ENCODE peak calls at places on chromosomes 13 and 19, in seven cellular contexts. E, G, Z, S, V, Y and U are unnamed samples.
A peak's percentile ranks its signal among the peaks of the same experiment; 100 is the strongest.

GRCh38 chr19:49340865-49341718 is 5.9 kb downstream of the CD37 start:
- DNase-seq in E (no peak), G (no peak), Y (no peak), V (no peak), Z (no peak), S (no peak), U (no peak)

GRCh38 chr13:113784645-113785024 is 25.6 kb downstream of the TMEM255B start:
- DNase-seq in E (no peak), S (no peak), G (no peak), Z (no peak), Y (no peak), V (no peak), U (no peak)

GRCh38 chr19:44949550-44949949 is 3.7 kb downstream of the APOC2 start:
- DNase-seq in Y (no peak), S (no peak), Z (no peak), V (no peak), E (no peak), G (no peak), U (no peak)

GRCh38 chr13:37306778-37307544 is 201.5 kb upstream of the CSNK1A1L start:
- DNase-seq in V (no peak), Y (no peak), G (no peak), S (no peak), E (no peak), Z (no peak), U (no peak)

GRCh38 chr19:40584007-40584406 is 7.3 kb downstream of the SHKBP1 start:
- DNase-seq in S (peak; percentile 31), G (no peak), Z (no peak), V (no peak), E (no peak), Y (no peak), U (no peak)

GRCh38 chr19:14149011-14149410 is 12.6 kb upstream of the ASF1B start:
- DNase-seq in S (no peak), Y (no peak), E (no peak), Z (no peak), G (no peak), V (no peak), U (no peak)

GRCh38 chr13:99299545-99300341 is 7.5 kb downstream of the GPR183 start:
- DNase-seq in Y (no peak), S (no peak), Z (no peak), V (no peak), E (no peak), G (no peak), U (no peak)

GRCh38 chr13:74036373-74036772 is 97.8 kb downstream of the KLF12 start:
- DNase-seq in Z (peak; percentile 27), S (no peak), G (no peak), E (no peak), V (no peak), Y (no peak), U (peak; percentile 90)

GRCh38 chr19:51341066-51341465 is 873 bp downstream of the VSIG10L start:
- DNase-seq in S (no peak), E (no peak), Z (no peak), V (no peak), Y (no peak), G (no peak), U (no peak)

GRCh38 chr19:58366576-58367430 is 4.3 kb upstream of the ZNF497 start:
- DNase-seq in E (no peak), V (no peak), G (no peak), S (peak; percentile 31), Z (no peak), Y (no peak), U (no peak)

GRCh38 chr19:16702123-16702522 is 17.5 kb upstream of the NWD1 start:
- DNase-seq in Y (no peak), E (no peak), S (peak; percentile 48), Z (no peak), V (no peak), G (peak; percentile 10), U (no peak)

GRCh38 chr19:28943651-28944050 is 269.3 kb downstream of the UQCRFS1 start:
- DNase-seq in S (no peak), E (peak; percentile 44), V (no peak), Z (no peak), G (no peak), Y (no peak), U (no peak)

GRCh38 chr19:28941833-28942232 is 271.1 kb downstream of the UQCRFS1 start:
- DNase-seq in E (no peak), G (no peak), Y (no peak), S (no peak), V (no peak), Z (no peak), U (no peak)

DNA sequence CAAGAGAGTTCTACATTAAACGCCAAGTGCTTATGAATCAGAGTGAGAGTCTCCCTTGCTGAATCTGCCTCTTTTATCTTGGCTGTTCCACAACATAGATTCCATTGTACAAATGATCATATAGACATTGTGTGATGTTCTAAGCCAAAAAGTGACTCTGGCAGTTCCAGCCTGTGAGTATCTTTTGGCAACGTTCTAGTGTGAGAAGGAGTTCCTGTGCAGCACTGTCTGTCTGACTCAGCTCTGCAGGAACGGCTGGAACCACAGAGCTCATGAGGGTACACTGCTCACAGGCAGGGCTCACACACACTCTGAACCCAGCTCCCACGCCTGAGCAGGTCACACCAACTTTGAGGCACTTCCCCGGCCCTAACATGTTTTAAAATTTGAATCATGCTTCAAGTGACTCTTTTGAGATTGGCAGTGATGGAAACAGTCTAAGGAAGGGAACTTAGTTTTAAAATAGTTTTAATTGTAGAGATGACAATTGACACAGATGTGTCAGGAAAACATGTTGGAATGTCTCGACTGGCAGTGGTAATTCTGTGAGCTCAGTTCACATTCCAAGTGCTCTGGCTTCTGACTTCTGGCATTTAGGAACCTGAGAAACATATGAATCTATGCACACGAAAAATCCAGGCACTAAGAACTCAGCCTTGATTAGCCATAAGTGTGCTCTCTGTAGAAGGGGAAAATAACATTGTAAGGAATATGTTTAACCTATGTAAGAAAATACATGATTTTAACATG is 272.0 kb downstream of the UQCRFS1 start:
- DNase-seq in S (no peak), G (no peak), Z (no peak), Y (no peak), V (no peak), E (no peak), U (no peak)
- TF ChIP-seq JUND in S (no peak), G (no peak), Z (no peak), Y (no peak), V (no peak), E (no peak), U (no peak)

GRCh38 chr13:72527333-72527732 is 200.1 kb downstream of the MZT1 start:
- DNase-seq in S (no peak), G (peak; percentile 15), Y (no peak), E (no peak), Z (peak; percentile 9), V (no peak), U (no peak)

GRCh38 chr13:72535076-72535475 is 192.4 kb downstream of the MZT1 start:
- DNase-seq in G (no peak), E (no peak), Y (no peak), Z (no peak), S (no peak), V (no peak), U (no peak)

DNA sequence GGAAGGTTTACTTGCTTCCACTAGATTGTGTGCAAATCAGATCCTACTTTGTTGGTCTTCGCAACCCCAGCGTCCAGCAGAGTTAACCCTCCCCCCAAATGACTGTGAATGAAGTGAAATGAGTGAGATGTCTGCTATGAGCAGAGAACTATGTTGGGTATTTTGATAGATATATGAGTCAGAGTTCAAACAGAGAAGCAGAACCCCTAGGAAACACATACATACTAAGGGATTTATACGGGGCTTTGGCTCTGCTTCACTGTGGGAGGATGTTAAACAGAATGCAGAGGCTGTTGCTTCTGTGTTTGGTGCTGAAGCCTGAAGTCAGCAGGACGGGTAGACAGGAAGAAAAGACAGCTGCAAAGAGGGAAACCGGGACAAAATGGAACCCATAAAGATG is 197.0 kb downstream of the MZT1 start:
- DNase-seq in Y (no peak), E (no peak), Z (no peak), G (no peak), S (no peak), V (no peak), U (no peak)
- TF ChIP-seq JUND in Y (no peak), E (no peak), Z (no peak), G (no peak), S (no peak), V (no peak), U (no peak)

DNA sequence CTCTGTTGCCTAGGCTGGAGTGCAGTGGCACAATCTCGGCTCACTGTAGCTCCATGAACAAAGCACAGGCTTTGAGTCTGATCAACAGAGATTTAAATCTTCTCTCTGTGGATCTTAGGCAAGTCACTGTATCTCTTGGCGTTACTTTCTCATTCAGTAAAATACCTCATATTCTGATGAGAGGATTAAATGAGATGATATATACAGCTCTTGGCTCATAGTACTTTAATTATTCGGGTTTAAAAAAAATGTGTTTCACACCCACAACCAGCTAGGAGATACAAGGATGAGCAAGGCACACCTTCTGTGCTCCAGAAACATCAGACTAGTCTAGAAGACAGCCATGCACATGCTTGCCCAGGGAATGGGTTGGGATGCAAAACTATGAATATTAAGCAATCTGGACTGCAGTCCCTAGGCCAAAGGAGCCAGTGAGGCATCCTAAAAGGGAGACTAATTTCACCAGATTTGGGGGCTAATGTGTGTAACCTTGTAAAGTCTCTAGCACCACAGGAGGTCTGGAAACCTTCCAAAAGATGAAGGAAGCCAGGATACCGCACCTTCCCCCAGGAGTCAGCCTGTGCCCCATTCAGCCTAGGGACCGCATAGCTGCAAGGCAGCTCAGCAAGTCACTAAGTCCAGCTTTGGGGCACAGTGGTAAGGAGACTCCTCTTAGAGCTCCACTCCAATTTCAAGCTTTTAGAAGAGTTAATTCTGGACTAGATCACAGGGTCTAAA is 2.5 kb downstream of the VPS36 start:
- DNase-seq in E (no peak), V (no peak), Z (no peak), S (no peak), G (no peak), Y (no peak), U (no peak)
- TF ChIP-seq JUND in E (no peak), V (no peak), Z (no peak), S (no peak), G (no peak), Y (no peak), U (no peak)

DNA sequence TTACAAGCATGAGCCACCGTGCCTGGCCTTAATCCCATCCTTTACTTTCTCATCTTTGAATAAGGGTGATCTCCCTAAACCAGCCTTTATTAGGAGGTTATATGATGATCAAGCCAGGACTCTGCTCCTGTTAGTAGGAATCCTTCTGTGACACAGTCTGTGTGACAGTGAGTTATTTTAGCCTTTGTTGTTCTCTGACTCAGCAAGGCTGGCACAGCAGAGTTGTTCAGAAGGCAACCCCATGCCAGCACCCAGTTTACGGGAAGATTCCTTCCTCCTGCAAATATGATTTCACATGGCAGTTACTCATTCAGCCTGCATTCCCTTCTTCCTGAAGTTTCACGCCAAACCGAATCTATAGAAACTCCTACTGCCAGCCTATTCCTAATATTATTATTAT is 10.5 kb upstream of the MIER2 start:
- DNase-seq in G (no peak), Y (no peak), S (no peak), Z (no peak), V (no peak), E (no peak), U (no peak)
- TF ChIP-seq JUND in G (no peak), Y (no peak), S (no peak), Z (no peak), V (no peak), E (no peak), U (no peak)

DNA sequence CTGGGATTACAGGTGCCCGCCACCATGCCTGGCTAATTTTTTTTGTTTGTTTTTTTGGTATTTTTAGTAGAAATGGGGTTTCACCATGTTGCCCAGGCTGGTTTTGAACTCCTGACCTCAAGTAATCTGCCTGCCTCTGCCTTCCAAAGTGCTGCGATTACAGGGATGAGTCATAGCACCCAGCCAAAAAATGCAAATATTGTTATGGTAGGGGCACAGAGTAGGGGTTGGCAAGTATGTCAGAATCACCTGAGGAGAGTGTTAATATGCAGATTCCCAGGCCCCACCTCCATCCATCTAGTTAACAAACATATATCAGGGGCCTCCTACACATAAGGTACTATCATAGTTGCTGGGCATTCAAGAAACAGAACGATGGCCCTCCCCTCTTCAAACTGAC is 44.7 kb downstream of the VAV1 start:
- DNase-seq in Z (no peak), E (no peak), G (no peak), S (no peak), Y (no peak), V (no peak), U (no peak)
- TF ChIP-seq JUND in Z (no peak), E (peak; percentile 20), G (no peak), S (no peak), Y (no peak), V (no peak), U (no peak)